ENCODE peak calls at places on chromosomes 11 and 22, in eight cellular contexts. N is neural crest cell, H is HFF-Myc, W is heart left ventricle, R is A549, E is neural progenitor cell, U is testis, K is cardiac muscle cell. G is an unnamed sample.

GRCh38 chr22:31952459-31952858 is 8.1 kb downstream of the YWHAH start:
- DNase-seq in N (no peak), H (no peak), W (no peak), R (peak; percentile 28), E (no peak), U (no peak), K (no peak), G (no peak)

GRCh38 chr11:58676563-58677135 is 54.2 kb downstream of the CNTF start:
- DNase-seq in N (no peak), H (no peak), W (no peak), R (no peak), E (no peak), U (no peak), K (no peak), G (no peak)

GRCh38 chr22:31495343-31495742 is 993 bp upstream of the SFI1 start:
- DNase-seq in N (no peak), H (no peak), W (no peak), R (no peak), E (no peak), U (no peak), K (no peak), G (no peak)

GRCh38 chr11:24747275-24748251 is 250.7 kb downstream of the LUZP2 start:
- DNase-seq in N (no peak), H (no peak), W (no peak), R (no peak), E (no peak), U (no peak), K (peak; percentile 3), G (no peak)

GRCh38 chr11:69825037-69825834 is 6.0 kb upstream of the FGF3 start:
- DNase-seq in N (no peak), H (no peak), W (no peak), R (peak; percentile 69), E (no peak), U (no peak), K (no peak), G (peak; percentile 68)

GRCh38 chr11:105786766-105787165 is 176.9 kb downstream of the GRIA4 start:
- DNase-seq in N (no peak), H (no peak), W (no peak), R (no peak), E (peak; percentile 63), U (no peak), K (no peak), G (no peak)

GRCh38 chr22:36252754-36253522 is at the start of gene APOL1:
- DNase-seq in N (no peak), H (no peak), W (peak; percentile 61), R (no peak), E (no peak), U (peak; percentile 63), K (no peak), G (no peak)

GRCh38 chr11:105236631-105237030 is 97.1 kb upstream of the CARD18 start:
- DNase-seq in N (no peak), H (peak; percentile 47), W (no peak), R (no peak), E (no peak), U (no peak), K (no peak), G (no peak)

GRCh38 chr22:46068176-46068907 is 82.0 kb upstream of the PPARA start:
- DNase-seq in N (no peak), H (no peak), W (no peak), R (no peak), E (no peak), U (no peak), K (no peak), G (no peak)

GRCh38 chr11:73654482-73655021 is 8.2 kb downstream of the PLEKHB1 start:
- DNase-seq in N (no peak), H (no peak), W (no peak), R (no peak), E (no peak), U (no peak), K (no peak), G (no peak)

GRCh38 chr22:41380993-41381328 is 781 bp upstream of the TEF start:
- DNase-seq in N (no peak), H (no peak), W (no peak), R (peak; percentile 37), E (no peak), U (peak; percentile 93), K (peak; percentile 88), G (no peak)

GRCh38 chr11:61927501-61927900 is 10.1 kb upstream of the RAB3IL1 start:
- DNase-seq in N (no peak), H (no peak), W (no peak), R (no peak), E (no peak), U (no peak), K (no peak), G (no peak)

GRCh38 chr11:134584706-134585445 is 172.8 kb upstream of the B3GAT1 start:
- DNase-seq in N (no peak), H (no peak), W (peak; percentile 35), R (no peak), E (no peak), U (peak; percentile 32), K (no peak), G (no peak)

GRCh38 chr22:20238567-20239062 is 29.5 kb downstream of the RTN4R start:
- DNase-seq in N (peak; percentile 36), H (no peak), W (peak; percentile 45), R (peak; percentile 74), E (peak; percentile 85), U (peak; percentile 50), K (peak; percentile 67), G (no peak)

GRCh38 chr11:102306817-102307814 is 10.2 kb upstream of the BIRC3 start:
- DNase-seq in N (no peak), H (no peak), W (no peak), R (no peak), E (no peak), U (no peak), K (no peak), G (no peak)

GRCh38 chr11:9073826-9074225 is 17.6 kb downstream of the SCUBE2 start:
- DNase-seq in N (no peak), H (no peak), W (no peak), R (no peak), E (no peak), U (no peak), K (no peak), G (no peak)

GRCh38 chr11:35163707-35164496 is 24.9 kb downstream of the CD44 start:
- DNase-seq in N (no peak), H (no peak), W (no peak), R (no peak), E (no peak), U (no peak), K (no peak), G (no peak)
- TF ChIP-seq CTCF in N (peak; percentile 35), H (peak; percentile 25), W (peak; percentile 17), R (no peak), E (no peak), U (no peak), K (peak; percentile 44), G (peak; percentile 48)

GRCh38 chr22:24190566-24191208 is 9.4 kb downstream of the SUSD2 start:
- DNase-seq in N (no peak), H (no peak), W (no peak), R (no peak), E (no peak), U (no peak), K (no peak), G (peak; percentile 65)
- TF ChIP-seq CTCF in N (no peak), H (no peak), W (no peak), R (no peak), E (no peak), U (no peak), K (peak; percentile 3), G (no peak)

GRCh38 chr11:95296621-95297025 is 65.6 kb upstream of the SESN3 start:
- DNase-seq in N (no peak), H (no peak), W (no peak), R (no peak), E (no peak), U (no peak), K (no peak), G (no peak)
- TF ChIP-seq CTCF in N (no peak), H (no peak), W (no peak), R (no peak), E (no peak), U (no peak), K (no peak), G (no peak)

DNA sequence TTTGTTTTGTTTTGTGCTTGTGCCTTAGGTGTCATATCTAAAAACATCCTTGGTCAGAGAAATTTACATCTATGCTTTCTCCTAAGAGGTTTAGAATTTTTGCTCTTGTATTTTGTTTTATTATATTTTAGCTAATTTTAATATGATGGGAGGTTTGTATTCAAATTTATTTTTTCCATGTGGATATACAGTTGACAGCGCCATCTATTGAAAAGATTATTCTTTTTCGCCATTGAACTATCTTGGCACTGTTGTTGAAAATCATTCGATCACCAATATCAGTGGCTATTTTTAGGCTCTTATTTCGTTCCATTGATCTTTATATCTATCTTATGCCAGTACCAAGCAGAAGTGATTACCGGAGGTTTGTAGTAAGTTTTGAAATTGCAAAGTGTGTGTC is 510.3 kb downstream of the BRD1 start:
- DNase-seq in N (no peak), H (no peak), W (no peak), R (no peak), E (no peak), U (no peak), K (no peak), G (no peak)
- TF ChIP-seq CTCF in N (peak; percentile 55), H (no peak), W (no peak), R (peak; percentile 27), E (peak; percentile 48), U (no peak), K (no peak), G (peak; percentile 71)

DNA sequence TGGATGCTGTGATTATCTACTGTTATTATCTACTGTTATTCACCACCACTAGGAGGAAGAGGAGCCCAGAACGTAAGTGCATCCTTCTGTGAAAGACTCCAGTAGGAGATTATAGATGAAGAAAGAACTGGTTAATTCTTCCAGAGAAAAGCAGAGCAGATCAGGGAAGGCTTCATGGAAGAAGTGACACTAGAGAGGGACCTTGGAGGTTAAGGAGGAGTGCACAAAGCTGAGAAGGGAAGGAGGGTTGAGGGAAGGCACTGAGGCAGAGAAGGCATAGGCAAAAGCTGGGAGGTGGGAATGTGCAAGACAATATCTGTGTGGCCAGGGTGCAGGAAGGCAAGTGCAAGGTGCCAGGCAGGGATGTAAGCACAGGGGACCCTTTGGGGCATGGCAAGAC is 13.5 kb downstream of the CRYBB1 start:
- DNase-seq in N (no peak), H (no peak), W (no peak), R (no peak), E (no peak), U (no peak), K (no peak), G (peak; percentile 28)
- TF ChIP-seq CTCF in N (no peak), H (no peak), W (no peak), R (no peak), E (no peak), U (no peak), K (no peak), G (no peak)

DNA sequence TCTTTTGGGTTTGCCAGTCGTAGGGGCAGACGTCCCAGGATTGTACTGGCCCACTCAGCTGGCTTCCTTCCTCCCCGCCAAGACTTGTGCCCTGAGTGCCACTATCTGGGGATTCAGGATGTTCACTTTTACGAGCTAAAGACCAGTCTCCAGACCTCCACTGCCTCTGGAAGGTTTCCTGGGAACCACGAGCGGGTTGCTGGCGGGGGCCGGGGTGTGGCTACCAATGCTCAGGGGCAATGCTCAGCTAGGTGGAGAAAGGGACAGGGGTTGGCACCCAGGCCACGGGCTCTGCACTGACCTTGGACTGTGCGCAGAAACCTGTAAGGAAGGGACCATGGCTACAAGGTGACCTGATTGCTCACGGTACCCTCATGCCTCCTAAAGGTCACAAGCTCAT is 2.2 kb downstream of the NEFH start:
- DNase-seq in N (no peak), H (no peak), W (no peak), R (no peak), E (no peak), U (no peak), K (no peak), G (no peak)
- TF ChIP-seq CTCF in N (no peak), H (no peak), W (no peak), R (no peak), E (no peak), U (no peak), K (no peak), G (no peak)

GRCh38 chr22:19168088-19168890 is 10.2 kb downstream of the SLC25A1 start:
- DNase-seq in N (no peak), H (no peak), W (no peak), R (no peak), E (peak; percentile 2), U (no peak), K (no peak), G (no peak)
- TF ChIP-seq CTCF in N (no peak), H (no peak), W (no peak), R (no peak), E (peak; percentile 11), U (no peak), K (no peak), G (no peak)